ENCODE peak calls at places on chromosomes 11 and 22, in six cellular contexts. M is left ventricle myocardium inferior; H is stimulated activated CD8-positive, alpha-beta memory T cell treated with anti-CD3 and anti-CD28 coated beads, Interleukin-7, amount 100 ng/mL, for 1 hour; P is suprapubic skin; W is NCI-H1092 treated with DMSO at 0.1 percent for 48 hours; Z is left ventricle myocardium superior. C is an unnamed sample.

GRCh38 chr11:12534549-12534948 is 139.7 kb upstream of the TEAD1 start:
- DNase-seq in P (no peak), H (no peak), Z (no peak), M (no peak), W (no peak), C (no peak)

GRCh38 chr11:31240340-31240904 is 129.1 kb downstream of the DCDC1 start:
- DNase-seq in M (no peak), W (peak), H (no peak), P (no peak), Z (no peak), C (no peak)

GRCh38 chr11:116499396-116500001 is 273.3 kb downstream of the BUD13 start:
- DNase-seq in P (peak), M (peak), Z (peak), H (no peak), W (peak), C (peak)

GRCh38 chr11:122724520-122724919 is 69.0 kb downstream of the UBASH3B start:
- DNase-seq in W (no peak), H (no peak), Z (no peak), M (no peak), P (no peak), C (no peak)

GRCh38 chr11:48150213-48150612 is 66.4 kb upstream of the OR4B1 start:
- DNase-seq in M (no peak), P (no peak), H (no peak), W (no peak), Z (no peak), C (no peak)

GRCh38 chr22:41367680-41368542 is 13.8 kb upstream of the TEF start:
- DNase-seq in W (no peak), M (peak), H (no peak), Z (peak), P (peak), C (no peak)

GRCh38 chr11:120212926-120213325 is 2.1 kb downstream of the OAF start:
- DNase-seq in Z (peak), P (no peak), W (no peak), H (no peak), M (no peak), C (no peak)

GRCh38 chr11:45298718-45299117 is 12.6 kb upstream of the SYT13 start:
- DNase-seq in Z (no peak), P (no peak), M (no peak), W (no peak), H (no peak), C (no peak)

GRCh38 chr11:116849491-116849890 is 12.1 kb upstream of the APOA1 start:
- DNase-seq in Z (no peak), H (no peak), P (no peak), M (no peak), W (no peak), C (no peak)

GRCh38 chr11:62542750-62543567 is 3.6 kb downstream of the AHNAK start:
- DNase-seq in Z (peak), M (peak), W (peak), H (no peak), P (peak), C (no peak)

GRCh38 chr11:93895106-93895862 is 44.9 kb upstream of the VSTM5 start:
- DNase-seq in H (no peak), M (no peak), Z (no peak), W (peak), P (no peak), C (no peak)

GRCh38 chr11:2898366-2899079 is 12.9 kb upstream of the CDKN1C start:
- DNase-seq in H (peak), M (peak), W (no peak), P (no peak), Z (peak), C (peak)

GRCh38 chr11:29093416-29093815 is 923.4 kb downstream of the KCNA4 start:
- DNase-seq in H (no peak), Z (no peak), M (no peak), P (no peak), W (no peak), C (no peak)

GRCh38 chr11:95483339-95483738 is 252.3 kb upstream of the SESN3 start:
- DNase-seq in Z (no peak), M (no peak), H (no peak), P (no peak), W (no peak), C (no peak)

GRCh38 chr11:60756307-60757032 is at the start of gene MS4A15:
- DNase-seq in W (peak), M (no peak), Z (no peak), H (no peak), P (no peak), C (peak)

GRCh38 chr11:102430158-102430836 is 22.3 kb downstream of the TMEM123 start:
- DNase-seq in M (no peak), P (no peak), Z (no peak), H (no peak), W (no peak), C (no peak)

GRCh38 chr11:76562541-76562940 is 108.0 kb downstream of the LRRC32 start:
- DNase-seq in M (no peak), W (no peak), Z (no peak), H (no peak), P (no peak), C (no peak)

GRCh38 chr11:74288161-74288560 is 23.3 kb downstream of the P4HA3 start:
- DNase-seq in P (no peak), W (no peak), Z (no peak), M (no peak), H (no peak), C (no peak)

GRCh38 chr11:12674571-12674935 is 332 bp downstream of the TEAD1 start:
- DNase-seq in Z (no peak), W (no peak), M (no peak), H (no peak), P (no peak), C (no peak)

GRCh38 chr11:71151561-71151960 is 100.8 kb downstream of the SHANK2 start:
- DNase-seq in H (no peak), M (no peak), Z (no peak), P (no peak), W (peak), C (no peak)

GRCh38 chr22:35422936-35423335 is 23.0 kb downstream of the MCM5 start:
- DNase-seq in Z (no peak), W (no peak), H (no peak), M (no peak), P (no peak), C (no peak)

GRCh38 chr11:84289381-84289906 is 1003.3 kb upstream of the CCDC90B start:
- DNase-seq in P (no peak), M (no peak), H (no peak), Z (no peak), W (no peak), C (no peak)

GRCh38 chr22:47370448-47371262 is 608.2 kb downstream of the TBC1D22A start:
- DNase-seq in W (no peak), Z (no peak), M (no peak), H (no peak), P (peak), C (no peak)

GRCh38 chr22:49301398-49302149 is 526.1 kb downstream of the BRD1 start:
- DNase-seq in W (no peak), H (no peak), Z (no peak), P (peak), M (no peak), C (peak)

GRCh38 chr11:36023922-36024321 is 80.1 kb downstream of the LDLRAD3 start:
- DNase-seq in Z (no peak), M (no peak), P (no peak), W (no peak), H (no peak), C (no peak)

GRCh38 chr11:69075421-69076128 is 26.8 kb downstream of the TPCN2 start:
- DNase-seq in W (no peak), Z (peak), P (peak), M (peak), H (no peak), C (peak)

GRCh38 chr11:2074266-2074825 is 64.8 kb downstream of the IGF2 start:
- DNase-seq in H (no peak), P (no peak), M (no peak), Z (no peak), W (no peak), C (no peak)

GRCh38 chr11:96015911-96016565 is 92.1 kb upstream of the MTMR2 start:
- DNase-seq in H (no peak), P (no peak), W (no peak), M (no peak), Z (no peak), C (no peak)

GRCh38 chr11:122665882-122666281 is 10.4 kb downstream of the UBASH3B start:
- DNase-seq in W (peak), Z (no peak), H (no peak), M (no peak), P (no peak), C (no peak)

GRCh38 chr11:67671211-67671520 is 3.3 kb downstream of the ALDH3B2 start:
- DNase-seq in P (no peak), W (no peak), M (no peak), Z (no peak), H (no peak), C (no peak)

GRCh38 chr11:20360650-20361049 is 2.9 kb upstream of the HTATIP2 start:
- DNase-seq in Z (no peak), H (no peak), W (no peak), P (no peak), M (no peak), C (no peak)

GRCh38 chr11:47317078-47317828 is 35.2 kb downstream of the MYBPC3 start:
- DNase-seq in P (no peak), W (no peak), H (no peak), M (no peak), Z (no peak), C (no peak)

GRCh38 chr11:134443246-134443645 is 31.2 kb upstream of the B3GAT1 start:
- DNase-seq in Z (no peak), W (no peak), P (no peak), H (no peak), M (no peak), C (no peak)

GRCh38 chr11:16881074-16881709 is 133.0 kb downstream of the PLEKHA7 start:
- DNase-seq in W (peak), Z (peak), H (no peak), P (no peak), M (peak), C (no peak)

GRCh38 chr11:31820438-31820818 is 9.3 kb upstream of the PAX6 start:
- DNase-seq in H (no peak), M (no peak), W (no peak), P (no peak), Z (no peak), C (no peak)